ENCODE peak calls at places on chromosomes 12 and 14, in nine cellular contexts. A is stomach; N is stimulated activated effector memory CD8-positive, alpha-beta T cell treated with anti-CD3 and anti-CD28 coated beads, Interleukin-12 subunit alpha, Interleukin-12 subunit beta, amount 100 ng/mL, for 72 hours; S is head of caudate nucleus; B is activated T-cell treated with anti-CD3 and anti-CD28 coated beads, Interleukin-2, amount 50 U/mL, for 1 hour; L is hypothalamus; G is activated CD4-positive, alpha-beta T cell treated with anti-CD3 and anti-CD28 coated beads for 36 hours; X is AG09319; P is activated CD8-positive, alpha-beta memory T cell treated with anti-CD3 and anti-CD28 coated beads, Interleukin-2, amount 50 U/mL, for 4 hours. H is an unnamed sample.
A peak's percentile ranks its signal among the peaks of the same experiment; 100 is the strongest.

GRCh38 chr12:12128665-12129064 is 57.9 kb downstream of the BCL2L14 start:
- DNase-seq in A (no peak), N (no peak), S (peak; percentile 19), B (no peak), L (no peak), G (no peak), X (no peak), P (no peak), H (no peak)

GRCh38 chr14:51044961-51045360 is 49.9 kb downstream of the TRIM9 start:
- DNase-seq in A (no peak), N (no peak), S (no peak), B (no peak), L (no peak), G (no peak), X (no peak), P (no peak), H (no peak)

GRCh38 chr14:59900536-59900935 is 19.4 kb upstream of the LRRC9 start:
- DNase-seq in A (no peak), N (no peak), S (no peak), B (no peak), L (no peak), G (no peak), X (no peak), P (no peak), H (no peak)

GRCh38 chr12:51847830-51848727 is at the start of gene FIGNL2:
- DNase-seq in A (no peak), N (no peak), S (no peak), B (no peak), L (no peak), G (no peak), X (no peak), P (no peak), H (no peak)

GRCh38 chr14:61517861-61518802 is 177.2 kb upstream of the HIF1A start:
- DNase-seq in A (peak; percentile 69), N (no peak), S (no peak), B (no peak), L (no peak), G (no peak), X (no peak), P (no peak), H (no peak)

GRCh38 chr14:96104469-96105057 is 65.4 kb downstream of the C14orf132 start:
- DNase-seq in A (peak; percentile 71), N (no peak), S (no peak), B (no peak), L (no peak), G (no peak), X (peak; percentile 99), P (no peak), H (no peak)

GRCh38 chr14:64515053-64515452 is 10.5 kb downstream of the ZBTB1 start:
- DNase-seq in A (no peak), N (no peak), S (no peak), B (no peak), L (no peak), G (no peak), X (no peak), P (no peak), H (no peak)

GRCh38 chr12:15801770-15802393 is 12.7 kb upstream of the EPS8 start:
- DNase-seq in A (no peak), N (no peak), S (no peak), B (no peak), L (no peak), G (no peak), X (no peak), P (no peak), H (no peak)

GRCh38 chr12:3832738-3833137 is 40.5 kb downstream of the PARP11 start:
- DNase-seq in A (no peak), N (no peak), S (no peak), B (no peak), L (no peak), G (no peak), X (no peak), P (no peak), H (no peak)

GRCh38 chr12:14618990-14619389 is 51.3 kb upstream of the PLBD1 start:
- DNase-seq in A (no peak), N (no peak), S (peak; percentile 19), B (no peak), L (no peak), G (no peak), X (no peak), P (no peak), H (no peak)

GRCh38 chr14:91232631-91233030 is 11.9 kb downstream of the GPR68 start:
- DNase-seq in A (no peak), N (no peak), S (no peak), B (no peak), L (no peak), G (no peak), X (no peak), P (no peak), H (no peak)

GRCh38 chr14:40252817-40253447 is 820.7 kb upstream of the FBXO33 start:
- DNase-seq in A (no peak), N (no peak), S (no peak), B (no peak), L (no peak), G (no peak), X (no peak), P (no peak), H (no peak)

GRCh38 chr14:95495538-95496025 is 20.9 kb downstream of the SYNE3 start:
- DNase-seq in A (no peak), N (peak; percentile 56), S (no peak), B (peak; percentile 25), L (no peak), G (peak; percentile 49), X (no peak), P (no peak), H (peak; percentile 82)

GRCh38 chr12:47907851-47908454 is 3.2 kb upstream of the VDR start:
- DNase-seq in A (no peak), N (peak; percentile 42), S (no peak), B (no peak), L (no peak), G (no peak), X (no peak), P (no peak), H (no peak)

H was measured in stimulated activated naive B cell treated with anti-CD40 and anti-IgM and Interleukin-4, amounts not matched to agents 10 μg/mL and 1 μg/mL and 100 μg/mL, for 72 hours.